ENCODE peak calls at places on chromosomes 12 and 14, in four cellular contexts. Z is mucosa of descending colon, B is PC-3, D is neural progenitor cell. P is an unnamed sample.

GRCh38 chr12:12939888-12940287 is 12.1 kb downstream of the GPRC5D start:
- DNase-seq in Z (no peak), B (no peak), D (no peak), P (no peak)

GRCh38 chr12:28710882-28711281 is 438.2 kb upstream of the FAR2 start:
- DNase-seq in Z (no peak), B (peak; percentile 98), D (no peak), P (no peak)

GRCh38 chr14:75720828-75721227 is 59.8 kb downstream of the TTLL5 start:
- DNase-seq in Z (no peak), B (no peak), D (no peak), P (no peak)

GRCh38 chr12:95803817-95804216 is 13.3 kb upstream of the NTN4 start:
- DNase-seq in Z (no peak), B (no peak), D (no peak), P (no peak)

GRCh38 chr14:76640923-76641395 is 120.3 kb upstream of the VASH1 start:
- DNase-seq in Z (no peak), B (no peak), D (no peak), P (no peak)

GRCh38 chr12:62190921-62191746 is 69.1 kb upstream of the USP15 start:
- DNase-seq in Z (peak; percentile 48), B (no peak), D (peak; percentile 57), P (no peak)

GRCh38 chr12:107564946-107565345 is 120.7 kb upstream of the PWP1 start:
- DNase-seq in Z (no peak), B (peak; percentile 61), D (peak; percentile 64), P (no peak)

GRCh38 chr14:68412505-68413496 is 380.1 kb downstream of the ZFP36L1 start:
- DNase-seq in Z (no peak), B (peak; percentile 94), D (no peak), P (no peak)

GRCh38 chr14:51367600-51367931 is 127.5 kb downstream of the TMX1 start:
- DNase-seq in Z (no peak), B (no peak), D (no peak), P (no peak)

GRCh38 chr12:70032076-70032475 is 207.0 kb downstream of the MYRFL start:
- DNase-seq in Z (no peak), B (no peak), D (no peak), P (no peak)

GRCh38 chr12:108377260-108377659 is 38.1 kb upstream of the CMKLR1 start:
- DNase-seq in Z (no peak), B (no peak), D (no peak), P (no peak)

GRCh38 chr12:130787445-130788410 is 51.3 kb downstream of the STX2 start:
- DNase-seq in Z (no peak), B (no peak), D (peak; percentile 76), P (no peak)

GRCh38 chr12:22355011-22355580 is 20.6 kb upstream of the ST8SIA1 start:
- DNase-seq in Z (no peak), B (peak; percentile 2), D (no peak), P (no peak)

GRCh38 chr14:102085503-102085902 is 1.3 kb downstream of the HSP90AA1 start:
- DNase-seq in Z (no peak), B (peak; percentile 15), D (no peak), P (peak; percentile 39)

GRCh38 chr12:109458086-109458485 is 19.0 kb downstream of the KCTD10 start:
- DNase-seq in Z (no peak), B (peak; percentile 34), D (no peak), P (no peak)

GRCh38 chr12:5034605-5035004 is 9.1 kb upstream of the KCNA5 start:
- DNase-seq in Z (no peak), B (no peak), D (no peak), P (no peak)

GRCh38 chr12:104218935-104219334 is 3.4 kb downstream of the TXNRD1 start:
- DNase-seq in Z (no peak), B (peak; percentile 46), D (no peak), P (no peak)

GRCh38 chr12:115049617-115050016 is 365.6 kb upstream of the TBX3 start:
- DNase-seq in Z (no peak), B (peak; percentile 13), D (no peak), P (no peak)

GRCh38 chr12:8914716-8915526 is 612 bp downstream of the PHC1 start:
- DNase-seq in Z (peak; percentile 70), B (peak; percentile 37), D (peak; percentile 80), P (peak; percentile 64)

DNA sequence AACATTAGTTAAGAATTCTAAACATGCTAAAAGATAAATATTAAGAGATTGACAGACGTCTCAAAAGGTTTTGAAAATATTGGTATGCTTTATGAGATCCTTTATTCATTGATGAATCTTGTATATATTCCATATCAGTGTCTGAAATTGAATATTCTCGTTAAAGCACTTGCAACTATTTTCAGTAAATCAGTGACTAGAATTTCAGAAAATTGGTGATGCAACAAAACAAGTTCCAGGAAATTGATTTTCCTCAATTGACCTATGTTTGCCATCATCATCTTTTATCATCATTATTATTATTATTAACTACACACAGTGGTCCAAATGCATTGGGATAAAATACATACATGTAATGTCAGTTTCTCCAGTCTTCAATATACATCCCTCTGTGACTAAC is 453.6 kb downstream of the CCER1 start:
- DNase-seq in Z (no peak), B (no peak), D (no peak), P (no peak)
- H3K4me1 ChIP-seq in Z (no peaks in the 10 kb centered on the region), B (no peaks in the 10 kb centered on the region), D (no peaks in the 10 kb centered on the region), P (no peaks in the 10 kb centered on the region)

DNA sequence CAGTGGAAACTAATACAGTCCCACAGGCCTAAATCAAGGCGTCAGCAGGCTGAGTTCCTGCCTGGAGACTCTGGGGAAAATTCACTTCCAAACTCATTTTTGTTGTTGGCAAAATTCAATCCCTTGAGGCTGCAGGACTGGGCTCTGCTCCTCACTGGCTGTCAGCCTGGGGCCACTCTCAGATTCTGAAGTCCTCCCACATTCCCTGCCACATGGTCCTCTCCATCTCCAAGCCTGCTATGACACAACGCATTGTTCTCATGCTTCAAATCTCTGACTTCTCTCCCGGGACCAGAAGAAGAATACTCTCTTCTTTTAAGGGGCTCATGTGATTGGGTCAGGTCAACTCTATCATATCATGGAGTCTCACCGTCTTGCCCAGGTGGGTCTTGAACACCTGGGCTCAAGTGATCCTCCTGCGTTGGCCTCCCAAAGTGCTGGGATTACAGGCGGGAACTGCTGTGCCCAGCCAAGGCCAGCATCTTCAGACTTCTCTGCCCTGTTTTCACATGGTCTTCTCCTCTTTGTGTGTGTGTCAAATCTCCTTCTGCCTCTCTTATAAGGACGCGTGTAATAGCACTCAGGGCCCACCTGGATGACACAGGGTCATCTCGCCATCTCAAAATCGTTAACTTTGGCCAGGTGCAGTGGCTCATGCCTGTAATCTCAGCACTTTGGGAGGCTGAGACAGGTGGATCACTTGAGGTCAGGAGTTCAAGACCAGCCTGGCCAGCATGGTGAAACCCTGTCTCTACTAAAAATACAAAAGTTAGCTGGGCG is 9.7 kb downstream of the P2RX7 start:
- DNase-seq in Z (no peak), B (no peak), D (no peak), P (no peak)
- H3K4me1 ChIP-seq in Z (no peaks in the 10 kb centered on the region), B (no peaks in the 10 kb centered on the region), D (no peaks in the 10 kb centered on the region), P (no peaks in the 10 kb centered on the region)

GRCh38 chr12:116628450-116628793 is 69.2 kb downstream of the MAP1LC3B2 start:
- DNase-seq in Z (no peak), B (no peak), D (no peak), P (no peak)
- H3K4me1 ChIP-seq in Z (no peaks in the 10 kb centered on the region), B (no peaks in the 10 kb centered on the region), D (peaks cover 22% of the 10 kb centered on the region), P (no peaks in the 10 kb centered on the region)

GRCh38 chr12:78887444-78887843 is 22.9 kb downstream of the SYT1 start:
- DNase-seq in Z (no peak), B (no peak), D (no peak), P (no peak)

GRCh38 chr12:78880078-78880477 is 15.5 kb downstream of the SYT1 start:
- DNase-seq in Z (no peak), B (peak; percentile 18), D (peak; percentile 63), P (no peak)

GRCh38 chr12:78888583-78888982 is 24.0 kb downstream of the SYT1 start:
- DNase-seq in Z (no peak), B (no peak), D (no peak), P (no peak)

GRCh38 chr12:78887008-78887407 is 22.4 kb downstream of the SYT1 start:
- DNase-seq in Z (no peak), B (peak; percentile 75), D (no peak), P (no peak)

GRCh38 chr12:78885466-78885865 is 20.9 kb downstream of the SYT1 start:
- DNase-seq in Z (no peak), B (no peak), D (peak; percentile 50), P (no peak)
- H3K4me1 ChIP-seq in Z (no peaks in the 10 kb centered on the region), B (peaks cover 9% of the 10 kb centered on the region), D (peaks cover 12% of the 10 kb centered on the region), P (no peaks in the 10 kb centered on the region)

GRCh38 chr12:120536064-120536791 is 2.1 kb downstream of the RNF10 start:
- DNase-seq in Z (no peak), B (peak; percentile 72), D (no peak), P (peak; percentile 61)
- H3K4me1 ChIP-seq in Z (peaks cover 52% of the 10 kb centered on the region), B (peaks cover 44% of the 10 kb centered on the region), D (peaks cover 27% of the 10 kb centered on the region), P (peaks cover 35% of the 10 kb centered on the region)

GRCh38 chr14:61330511-61330910 is 9.1 kb downstream of the PRKCH start:
- DNase-seq in Z (no peak), B (no peak), D (no peak), P (no peak)
- H3K4me1 ChIP-seq in Z (no peaks in the 10 kb centered on the region), B (no peaks in the 10 kb centered on the region), D (peaks cover 14% of the 10 kb centered on the region), P (no peaks in the 10 kb centered on the region)